ENCODE peak calls at places on chromosomes 1 and 21, in six cellular contexts. F is GM23248; V is CD8-positive, alpha-beta memory T cell; D is substantia nigra; A is heart left ventricle; Z is fibroblast of lung. H is an unnamed sample.

GRCh38 chr21:17343055-17343454 is 169.8 kb upstream of the CXADR start:
- DNase-seq in F (peak; percentile 32), V (no peak), D (no peak), A (no peak), Z (peak; percentile 26), H (no peak)

GRCh38 chr1:227895828-227896685 is 51.7 kb downstream of the WNT9A start:
- DNase-seq in F (no peak), V (peak; percentile 0), D (peak; percentile 22), A (peak; percentile 8), Z (no peak), H (no peak)

GRCh38 chr1:11541956-11542355 is 63.0 kb downstream of the DISP3 start:
- DNase-seq in F (no peak), V (no peak), D (no peak), A (no peak), Z (no peak), H (no peak)

GRCh38 chr1:31593770-31594632 is 17.7 kb downstream of the TINAGL1 start:
- DNase-seq in F (peak; percentile 83), V (peak; percentile 42), D (no peak), A (peak; percentile 82), Z (peak; percentile 76), H (peak; percentile 36)

GRCh38 chr1:83882906-83883305 is 116.0 kb downstream of the TTLL7 start:
- DNase-seq in F (peak; percentile 92), V (no peak), D (no peak), A (no peak), Z (peak; percentile 61), H (peak; percentile 64)

GRCh38 chr1:155062702-155063411 is 683 bp upstream of the EFNA4 start:
- DNase-seq in F (peak; percentile 69), V (peak; percentile 52), D (no peak), A (peak; percentile 35), Z (peak; percentile 44), H (no peak)

GRCh38 chr1:29629401-29629800 is 393.1 kb downstream of the PTPRU start:
- DNase-seq in F (no peak), V (no peak), D (no peak), A (no peak), Z (no peak), H (no peak)

GRCh38 chr1:236010443-236010842 is 54.4 kb downstream of the NID1 start:
- DNase-seq in F (peak; percentile 13), V (no peak), D (no peak), A (no peak), Z (peak; percentile 46), H (no peak)

GRCh38 chr1:119987112-119987511 is 82.3 kb downstream of the NOTCH2 start:
- DNase-seq in F (peak; percentile 96), V (no peak), D (no peak), A (no peak), Z (peak; percentile 88), H (peak; percentile 73)

GRCh38 chr1:33893147-33893830 is 29.4 kb downstream of the HMGB4 start:
- DNase-seq in F (peak; percentile 95), V (no peak), D (no peak), A (no peak), Z (peak; percentile 15), H (no peak)

GRCh38 chr21:37032293-37032692 is 25.8 kb downstream of the RIPPLY3 start:
- DNase-seq in F (no peak), V (no peak), D (no peak), A (no peak), Z (no peak), H (no peak)

GRCh38 chr1:233140974-233141373 is 154.6 kb downstream of the PCNX2 start:
- DNase-seq in F (no peak), V (no peak), D (no peak), A (no peak), Z (peak; percentile 54), H (no peak)

GRCh38 chr1:7207875-7208646 is 422.8 kb downstream of the CAMTA1 start:
- DNase-seq in F (peak; percentile 73), V (no peak), D (peak; percentile 27), A (peak; percentile 38), Z (peak; percentile 67), H (peak; percentile 33)

GRCh38 chr21:28885853-28886177 is 106.9 kb downstream of the LTN1 start:
- DNase-seq in F (peak; percentile 78), V (no peak), D (no peak), A (no peak), Z (peak; percentile 17), H (no peak)

GRCh38 chr1:38045431-38046332 is 911 bp downstream of the POU3F1 start:
- DNase-seq in F (peak; percentile 14), V (no peak), D (no peak), A (no peak), Z (peak; percentile 15), H (no peak)

GRCh38 chr1:169326644-169327316 is 40.8 kb downstream of the NME7 start:
- DNase-seq in F (peak; percentile 57), V (no peak), D (no peak), A (no peak), Z (peak; percentile 39), H (no peak)

GRCh38 chr1:226708967-226709396 is 30.1 kb downstream of the ITPKB start:
- DNase-seq in F (peak; percentile 7), V (no peak), D (no peak), A (no peak), Z (peak; percentile 32), H (no peak)

GRCh38 chr1:2208309-2209239 is 14.0 kb upstream of the FAAP20 start:
- DNase-seq in F (peak; percentile 99), V (no peak), D (no peak), A (peak; percentile 61), Z (peak; percentile 89), H (no peak)

GRCh38 chr1:158864595-158864994 is 33.4 kb downstream of the MNDA start:
- DNase-seq in F (no peak), V (no peak), D (no peak), A (no peak), Z (no peak), H (no peak)

GRCh38 chr1:223729906-223730305 is 17.6 kb downstream of the CAPN2 start:
- DNase-seq in F (no peak), V (no peak), D (no peak), A (no peak), Z (no peak), H (no peak)

GRCh38 chr1:15173863-15174614 is 20.5 kb downstream of the TMEM51 start:
- DNase-seq in F (no peak), V (no peak), D (no peak), A (no peak), Z (no peak), H (no peak)

GRCh38 chr21:35529141-35529863 is 480.2 kb upstream of the RUNX1 start:
- DNase-seq in F (no peak), V (no peak), D (no peak), A (no peak), Z (peak; percentile 58), H (no peak)

DNA sequence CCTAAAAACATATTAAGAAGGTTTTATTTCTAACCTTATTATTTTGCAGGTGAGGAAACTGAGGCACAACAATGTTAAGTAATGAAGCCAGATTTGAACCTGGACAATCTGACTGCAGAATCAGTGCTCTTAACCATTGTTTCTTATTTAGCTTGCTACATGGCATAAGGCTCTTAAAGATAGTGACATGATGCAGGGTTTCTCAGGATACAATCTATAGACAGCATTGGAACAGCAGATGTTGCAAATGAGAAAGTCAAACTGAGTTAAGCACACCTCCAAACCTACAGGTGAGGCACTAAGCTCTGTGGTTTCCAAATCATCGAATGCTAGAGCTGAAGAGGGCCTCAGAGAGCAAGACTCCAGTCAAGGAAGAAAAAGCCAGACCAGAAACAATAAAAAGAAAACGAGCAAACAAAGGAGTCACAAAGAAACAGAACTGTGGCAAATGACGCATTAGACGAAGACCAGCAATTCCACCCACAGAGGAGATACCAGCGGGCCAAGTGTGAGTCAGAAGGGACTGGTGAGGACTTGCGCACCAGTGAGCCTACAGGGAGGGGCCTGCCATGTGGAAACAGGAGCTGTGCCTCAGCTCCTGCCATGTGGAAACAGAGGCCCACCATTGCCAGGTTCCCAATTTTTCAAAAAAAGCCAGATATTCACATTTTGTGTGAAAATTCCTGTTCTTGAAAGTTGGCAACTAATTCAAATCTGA is 14.4 kb downstream of the CD58 start:
- DNase-seq in F (peak; percentile 99), V (peak; percentile 63), D (no peak), A (peak; percentile 54), Z (peak; percentile 57), H (peak; percentile 98)
- H3K27ac ChIP-seq in F (peak overlapping the region; percentile 95), V (peak overlapping the region; percentile 44), D (no peak overlapping the region), A (no peak overlapping the region), Z (no peak overlapping the region), H (peak overlapping the region; percentile 96)

DNA sequence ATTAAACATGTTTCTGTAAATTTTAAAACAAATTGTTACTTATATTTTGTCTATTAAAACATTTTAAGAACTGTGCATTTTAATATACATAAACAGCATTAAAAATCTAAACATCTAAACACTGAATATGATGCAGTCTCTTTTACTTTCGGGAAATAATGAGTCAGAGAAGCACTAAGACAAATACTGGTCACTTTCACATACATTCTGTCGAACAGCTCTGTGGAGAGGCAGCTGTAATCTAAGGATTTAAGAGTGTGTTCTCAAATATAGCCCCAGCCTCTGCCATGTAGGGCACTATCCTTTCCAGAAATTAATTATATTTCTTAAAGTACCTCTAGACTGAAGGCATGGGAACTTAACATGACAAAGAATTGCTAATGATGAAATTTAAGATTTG is 89.6 kb upstream of the PTGFR start:
- DNase-seq in F (no peak), V (no peak), D (no peak), A (no peak), Z (no peak), H (no peak)
- H3K27ac ChIP-seq in F (no peak overlapping the region), V (no peak overlapping the region), D (no peak overlapping the region), A (no peak overlapping the region), Z (no peak overlapping the region), H (no peak overlapping the region)

DNA sequence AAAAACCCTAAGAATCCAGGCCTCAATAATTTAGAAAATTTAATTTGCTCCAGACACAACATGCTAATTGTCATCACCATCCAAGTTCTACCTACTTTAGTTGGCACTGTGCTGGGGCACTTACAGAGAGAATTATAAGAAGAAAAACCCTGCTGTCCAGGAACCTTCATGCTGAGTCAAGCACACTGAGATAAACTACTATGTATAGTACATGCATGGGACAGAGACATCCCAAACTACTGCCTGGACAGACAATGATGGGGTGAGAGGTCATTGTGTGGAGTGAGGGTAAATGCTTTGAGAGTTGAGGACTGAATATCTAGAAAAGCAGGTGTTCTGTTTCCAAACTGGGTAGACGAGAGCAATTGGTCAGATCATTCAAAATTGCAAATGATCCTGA is 135.3 kb upstream of the CTTNBP2NL start:
- DNase-seq in F (no peak), V (no peak), D (no peak), A (no peak), Z (no peak), H (no peak)
- H3K27ac ChIP-seq in F (no peak overlapping the region), V (no peak overlapping the region), D (no peak overlapping the region), A (no peak overlapping the region), Z (no peak overlapping the region), H (no peak overlapping the region)

GRCh38 chr1:153991151-153991472 is 550 bp downstream of the RPS27 start:
- DNase-seq in F (peak; percentile 58), V (no peak), D (no peak), A (no peak), Z (no peak), H (no peak)
- H3K27ac ChIP-seq in F (peak overlapping the region; percentile 83), V (peak overlapping the region; percentile 96), D (peak overlapping the region; percentile 93), A (peak overlapping the region; percentile 92), Z (peak overlapping the region; percentile 99), H (peak overlapping the region; percentile 81)

GRCh38 chr1:220528679-220529529 is 968 bp downstream of the MARK1 start:
- DNase-seq in F (peak; percentile 23), V (no peak), D (peak; percentile 31), A (peak; percentile 15), Z (no peak), H (no peak)
- H3K27ac ChIP-seq in F (no peak overlapping the region), V (no peak overlapping the region), D (peak overlapping the region; percentile 70), A (peak overlapping the region; percentile 77), Z (peak overlapping the region; percentile 43), H (peak overlapping the region; percentile 69)

DNA sequence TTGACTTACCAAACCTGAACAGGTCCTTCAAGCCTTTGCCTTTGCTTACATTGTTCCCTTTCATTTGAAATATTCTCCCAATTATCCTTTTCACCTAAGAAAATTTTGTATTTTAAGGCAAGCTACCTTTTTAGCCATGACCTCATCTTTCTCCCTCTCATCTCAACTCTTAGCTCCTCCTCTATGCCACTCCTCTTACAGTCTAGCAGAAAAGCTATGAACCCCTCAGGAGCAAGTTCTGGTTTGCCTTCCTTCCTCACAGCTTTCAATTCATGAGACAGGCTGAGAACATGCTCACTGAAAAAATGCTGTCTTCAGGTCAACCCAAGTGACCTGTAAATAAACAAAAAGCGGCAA is 8.3 kb upstream of the MUTYH start:
- DNase-seq in F (no peak), V (no peak), D (no peak), A (no peak), Z (no peak), H (no peak)
- H3K27ac ChIP-seq in F (no peak overlapping the region), V (no peak overlapping the region), D (no peak overlapping the region), A (peak overlapping the region; percentile 72), Z (no peak overlapping the region), H (peak overlapping the region; percentile 85)

H was measured in epithelial cell of prostate.